ENCODE peak calls at places on chromosomes 11 and 22, in five cellular contexts. One of them, this sample, is unnamed.

GRCh38 chr11:121460941-121461514 is 8.3 kb upstream of the SORL1-AS1 start:
- DNase-seq in SK-N-SH: no peak
- DNase-seq in stomach: no peak
- DNase-seq in sigmoid colon: no peak
- DNase-seq in transverse colon: no peak
- DNase-seq in this sample: no peak

GRCh38 chr11:126246636-126247035 is 22.1 kb downstream of the SRPRA start:
- DNase-seq in SK-N-SH: no peak
- DNase-seq in stomach: no peak
- DNase-seq in sigmoid colon: no peak
- DNase-seq in transverse colon: no peak
- DNase-seq in this sample: no peak

GRCh38 chr22:31872209-31872608 is 72.1 kb upstream of the YWHAH start:
- DNase-seq in SK-N-SH: peak
- DNase-seq in stomach: peak
- DNase-seq in sigmoid colon: no peak
- DNase-seq in transverse colon: no peak
- DNase-seq in this sample: no peak

GRCh38 chr22:43851979-43852307 is 10.4 kb downstream of the SULT4A1 start:
- DNase-seq in SK-N-SH: no peak
- DNase-seq in stomach: no peak
- DNase-seq in sigmoid colon: peak
- DNase-seq in transverse colon: no peak
- DNase-seq in this sample: no peak

GRCh38 chr22:32926600-32926999 is 125.1 kb downstream of the TIMP3 start:
- DNase-seq in SK-N-SH: no peak
- DNase-seq in stomach: no peak
- DNase-seq in sigmoid colon: no peak
- DNase-seq in transverse colon: no peak
- DNase-seq in this sample: no peak

GRCh38 chr22:38249803-38250641 is 22.8 kb downstream of the TMEM184B start:
- DNase-seq in SK-N-SH: no peak
- DNase-seq in stomach: no peak
- DNase-seq in sigmoid colon: no peak
- DNase-seq in transverse colon: no peak
- DNase-seq in this sample: no peak

GRCh38 chr11:120057595-120058581 is 80.0 kb downstream of the TRIM29 start:
- DNase-seq in SK-N-SH: no peak
- DNase-seq in stomach: no peak
- DNase-seq in sigmoid colon: no peak
- DNase-seq in transverse colon: peak
- DNase-seq in this sample: no peak

GRCh38 chr11:134270250-134270714 is 5.9 kb upstream of the GLB1L3 start:
- DNase-seq in SK-N-SH: peak
- DNase-seq in stomach: no peak
- DNase-seq in sigmoid colon: no peak
- DNase-seq in transverse colon: no peak
- DNase-seq in this sample: no peak

GRCh38 chr11:121082670-121083069 is 18.4 kb upstream of the TECTA start:
- DNase-seq in SK-N-SH: no peak
- DNase-seq in stomach: no peak
- DNase-seq in sigmoid colon: no peak
- DNase-seq in transverse colon: no peak
- DNase-seq in this sample: no peak

GRCh38 chr11:16685914-16686313 is 52.5 kb upstream of the C11orf58 start:
- DNase-seq in SK-N-SH: no peak
- DNase-seq in stomach: no peak
- DNase-seq in sigmoid colon: no peak
- DNase-seq in transverse colon: no peak
- DNase-seq in this sample: no peak

GRCh38 chr11:113991170-113991569 is 16.3 kb downstream of the HTR3A start:
- DNase-seq in SK-N-SH: no peak
- DNase-seq in stomach: no peak
- DNase-seq in sigmoid colon: no peak
- DNase-seq in transverse colon: no peak
- DNase-seq in this sample: no peak

GRCh38 chr22:44707752-44708151 is 5.7 kb downstream of the PRR5 start:
- DNase-seq in SK-N-SH: no peak
- DNase-seq in stomach: no peak
- DNase-seq in sigmoid colon: no peak
- DNase-seq in transverse colon: no peak
- DNase-seq in this sample: no peak

GRCh38 chr22:50293441-50294318 is 13.8 kb downstream of the PLXNB2 start:
- DNase-seq in SK-N-SH: peak
- DNase-seq in stomach: peak
- DNase-seq in sigmoid colon: no peak
- DNase-seq in transverse colon: peak
- DNase-seq in this sample: peak

GRCh38 chr11:70933986-70934583 is 318.3 kb downstream of the SHANK2 start:
- DNase-seq in SK-N-SH: no peak
- DNase-seq in stomach: no peak
- DNase-seq in sigmoid colon: no peak
- DNase-seq in transverse colon: no peak
- DNase-seq in this sample: no peak

GRCh38 chr11:76686261-76687079 is 15.9 kb upstream of the LRRC32 start:
- DNase-seq in SK-N-SH: no peak
- DNase-seq in stomach: no peak
- DNase-seq in sigmoid colon: no peak
- DNase-seq in transverse colon: no peak
- DNase-seq in this sample: no peak

GRCh38 chr11:128505449-128506058 is 81.8 kb downstream of the ETS1 start:
- DNase-seq in SK-N-SH: peak
- DNase-seq in stomach: no peak
- DNase-seq in sigmoid colon: no peak
- DNase-seq in transverse colon: no peak
- DNase-seq in this sample: no peak

GRCh38 chr11:60169264-60169915 is 13.5 kb downstream of the MS4A6A start:
- DNase-seq in SK-N-SH: no peak
- DNase-seq in stomach: peak
- DNase-seq in sigmoid colon: no peak
- DNase-seq in transverse colon: peak
- DNase-seq in this sample: no peak

GRCh38 chr11:74449369-74449931 is 17.9 kb downstream of the KCNE3 start:
- DNase-seq in SK-N-SH: peak
- DNase-seq in stomach: peak
- DNase-seq in sigmoid colon: peak
- DNase-seq in transverse colon: peak
- DNase-seq in this sample: no peak

GRCh38 chr22:39429186-39429585 is 27.6 kb upstream of the MGAT3 start:
- DNase-seq in SK-N-SH: no peak
- DNase-seq in stomach: no peak
- DNase-seq in sigmoid colon: no peak
- DNase-seq in transverse colon: no peak
- DNase-seq in this sample: no peak

GRCh38 chr11:13008625-13009475 is at the start of gene RASSF10:
- DNase-seq in SK-N-SH: peak
- DNase-seq in stomach: peak
- DNase-seq in sigmoid colon: peak
- DNase-seq in transverse colon: peak
- DNase-seq in this sample: no peak

GRCh38 chr11:119897576-119897975 is 168.6 kb upstream of the NECTIN1 start:
- DNase-seq in SK-N-SH: no peak
- DNase-seq in stomach: no peak
- DNase-seq in sigmoid colon: no peak
- DNase-seq in transverse colon: no peak
- DNase-seq in this sample: no peak

GRCh38 chr11:124717786-124718634 is 21.7 kb upstream of the NRGN start:
- DNase-seq in SK-N-SH: peak
- DNase-seq in stomach: no peak
- DNase-seq in sigmoid colon: no peak
- DNase-seq in transverse colon: no peak
- DNase-seq in this sample: no peak

GRCh38 chr11:120168960-120169681 is 31.2 kb upstream of the TRIM29 start:
- DNase-seq in SK-N-SH: peak
- DNase-seq in stomach: peak
- DNase-seq in sigmoid colon: peak
- DNase-seq in transverse colon: peak
- DNase-seq in this sample: peak

GRCh38 chr22:35191412-35191811 is 65.9 kb upstream of the HMGXB4 start:
- DNase-seq in SK-N-SH: no peak
- DNase-seq in stomach: no peak
- DNase-seq in sigmoid colon: no peak
- DNase-seq in transverse colon: no peak
- DNase-seq in this sample: no peak

GRCh38 chr11:66639066-66639813 is 737 bp downstream of the RBM4 start:
- DNase-seq in SK-N-SH: no peak
- DNase-seq in stomach: no peak
- DNase-seq in sigmoid colon: peak
- DNase-seq in transverse colon: peak
- DNase-seq in this sample: no peak

GRCh38 chr11:61332266-61332822 is 561 bp downstream of the DDB1 start:
- DNase-seq in SK-N-SH: peak
- DNase-seq in stomach: no peak
- DNase-seq in sigmoid colon: no peak
- DNase-seq in transverse colon: no peak
- DNase-seq in this sample: no peak

GRCh38 chr11:70078796-70079616 is 889 bp downstream of the ANO1 start:
- DNase-seq in SK-N-SH: peak
- DNase-seq in stomach: no peak
- DNase-seq in sigmoid colon: peak
- DNase-seq in transverse colon: no peak
- DNase-seq in this sample: no peak

GRCh38 chr11:36162909-36163434 is 126.3 kb downstream of the COMMD9 start:
- DNase-seq in SK-N-SH: peak
- DNase-seq in stomach: no peak
- DNase-seq in sigmoid colon: no peak
- DNase-seq in transverse colon: no peak
- DNase-seq in this sample: no peak

GRCh38 chr11:8206251-8207079 is 37.6 kb upstream of the RIC3 start:
- DNase-seq in SK-N-SH: peak
- DNase-seq in stomach: peak
- DNase-seq in sigmoid colon: no peak
- DNase-seq in transverse colon: no peak
- DNase-seq in this sample: no peak

GRCh38 chr11:69682221-69682620 is 7.1 kb upstream of the LTO1 start:
- DNase-seq in SK-N-SH: no peak
- DNase-seq in stomach: no peak
- DNase-seq in sigmoid colon: no peak
- DNase-seq in transverse colon: no peak
- DNase-seq in this sample: no peak

GRCh38 chr11:118287006-118287405 is 17.5 kb upstream of the CD3E start:
- DNase-seq in SK-N-SH: no peak
- DNase-seq in stomach: no peak
- DNase-seq in sigmoid colon: no peak
- DNase-seq in transverse colon: no peak
- DNase-seq in this sample: no peak

GRCh38 chr11:32435511-32435946 is at the start of gene WT1:
- DNase-seq in SK-N-SH: peak
- DNase-seq in stomach: no peak
- DNase-seq in sigmoid colon: no peak
- DNase-seq in transverse colon: no peak
- DNase-seq in this sample: peak
- H3K4me3 ChIP-seq in SK-N-SH: no peak
- H3K4me3 ChIP-seq in stomach: peak
- H3K4me3 ChIP-seq in sigmoid colon: peak
- H3K4me3 ChIP-seq in transverse colon: peak
- H3K4me3 ChIP-seq in this sample: peak

GRCh38 chr11:46845740-46846509 is at the start of gene CKAP5:
- DNase-seq in SK-N-SH: peak
- DNase-seq in stomach: peak
- DNase-seq in sigmoid colon: peak
- DNase-seq in transverse colon: peak
- DNase-seq in this sample: peak
- TF ChIP-seq EP300 in SK-N-SH: no peak
- TF ChIP-seq EP300 in stomach: no peak
- TF ChIP-seq EP300 in sigmoid colon: no peak
- TF ChIP-seq EP300 in transverse colon: no peak
- TF ChIP-seq EP300 in this sample: no peak

DNA sequence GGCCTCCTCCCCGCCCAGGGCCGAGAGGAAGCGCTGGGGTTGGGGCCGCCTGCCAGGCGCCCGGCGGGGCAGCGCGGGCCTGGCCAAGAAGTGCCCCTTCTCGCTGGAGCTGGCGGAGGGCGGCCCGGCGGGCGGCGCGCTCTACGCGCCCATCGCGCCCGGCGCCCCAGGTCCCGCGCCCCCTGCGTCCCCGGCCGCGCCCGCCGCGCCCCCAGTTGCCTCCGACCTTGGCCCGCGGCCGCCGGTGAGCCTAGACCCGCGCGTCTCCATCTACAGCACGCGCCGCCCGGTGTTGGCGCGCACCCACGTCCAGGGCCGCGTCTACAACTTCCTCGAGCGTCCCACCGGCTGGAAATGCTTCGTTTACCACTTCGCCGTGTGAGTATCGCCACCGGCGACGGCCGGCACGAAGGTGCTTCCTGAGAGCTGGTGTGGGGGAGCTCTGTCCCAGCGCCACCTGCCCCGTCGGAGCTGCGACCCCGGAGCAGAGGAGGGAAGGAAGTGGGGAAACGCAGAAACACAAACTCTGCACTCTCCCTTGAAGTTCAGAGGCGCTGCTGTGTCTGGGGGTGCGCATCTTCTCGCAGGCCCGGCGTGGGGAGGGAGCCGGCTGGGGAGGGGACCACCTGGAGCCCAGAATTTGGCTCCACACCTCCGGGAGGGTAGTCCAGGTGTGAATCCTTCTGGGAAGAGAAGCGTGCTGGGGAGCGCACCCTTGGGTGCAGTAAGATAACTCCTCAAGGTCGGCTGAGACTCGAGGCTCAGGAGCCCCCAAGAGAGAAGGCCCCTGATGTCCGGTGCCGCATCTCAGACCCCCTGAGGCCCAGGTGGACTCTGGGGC is 519 bp downstream of the KCNQ1 start:
- DNase-seq in SK-N-SH: no peak
- DNase-seq in stomach: peak
- DNase-seq in sigmoid colon: no peak
- DNase-seq in transverse colon: no peak
- DNase-seq in this sample: no peak
- H3K4me3 ChIP-seq in SK-N-SH: no peak
- H3K4me3 ChIP-seq in stomach: peak
- H3K4me3 ChIP-seq in sigmoid colon: no peak
- H3K4me3 ChIP-seq in transverse colon: peak
- H3K4me3 ChIP-seq in this sample: peak

DNA sequence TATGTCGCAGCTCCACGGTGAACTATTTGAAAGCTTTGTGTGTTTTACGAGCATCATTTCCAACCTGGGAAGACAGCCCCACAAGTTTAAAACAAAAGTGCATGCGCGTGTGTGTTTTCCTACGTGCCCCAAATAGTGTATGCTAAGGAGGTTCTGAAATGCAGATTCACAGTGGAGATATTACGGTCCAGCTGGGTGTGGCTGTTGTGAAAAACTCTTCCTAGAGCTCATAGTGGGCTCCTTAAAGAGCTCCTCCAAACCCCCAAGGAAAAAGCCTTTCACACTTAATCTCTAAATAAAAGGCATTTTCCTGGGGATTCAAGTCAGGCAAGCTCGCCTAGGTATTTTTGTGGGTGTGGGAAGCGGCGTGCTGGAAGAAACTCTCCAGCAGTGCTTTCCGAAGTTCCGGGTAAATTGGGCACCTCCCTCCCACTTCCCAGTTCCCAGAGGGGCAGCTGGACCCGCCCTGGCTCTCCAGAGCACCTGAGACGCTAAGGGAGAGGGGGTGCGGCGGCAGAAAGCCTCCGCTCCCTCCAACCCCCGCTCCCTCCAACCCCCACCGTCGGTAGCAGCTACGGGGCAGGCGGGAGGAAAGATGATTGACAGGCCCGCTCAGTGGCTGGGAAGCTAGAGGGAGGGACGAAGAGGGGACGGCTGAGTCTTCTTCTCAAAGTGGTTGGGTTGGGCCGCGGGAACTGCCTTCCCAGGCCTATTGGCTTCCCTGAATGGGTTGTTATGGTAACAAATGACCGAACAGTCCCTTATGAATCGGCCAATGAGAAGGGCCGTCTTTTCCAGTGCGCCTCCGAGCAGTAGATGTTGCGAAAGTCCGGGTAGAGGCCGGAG is 558 bp upstream of the PCF11 start:
- DNase-seq in SK-N-SH: peak
- DNase-seq in stomach: peak
- DNase-seq in sigmoid colon: peak
- DNase-seq in transverse colon: peak
- DNase-seq in this sample: peak
- TF ChIP-seq EP300 in SK-N-SH: peak
- TF ChIP-seq EP300 in stomach: no peak
- TF ChIP-seq EP300 in sigmoid colon: no peak
- TF ChIP-seq EP300 in transverse colon: no peak
- TF ChIP-seq EP300 in this sample: no peak

This sample was measured in ovary.